ENCODE peak calls at places on chromosomes 7 and 10, in six cellular contexts. E, K, X, A, Z and G are unnamed samples.

GRCh38 chr7:81232084-81232799 is 313.4 kb upstream of the SEMA3C start:
- DNase-seq in A (no peak), X (no peak), E (no peak), K (no peak), Z (no peak), G (no peak)

GRCh38 chr7:45898241-45898640 is 10.0 kb downstream of the IGFBP1 start:
- DNase-seq in K (no peak), Z (no peak), E (peak), A (no peak), X (no peak), G (no peak)

GRCh38 chr10:51425431-51425830 is 274.0 kb downstream of the CSTF2T start:
- DNase-seq in X (no peak), Z (no peak), A (no peak), K (no peak), E (no peak), G (no peak)

GRCh38 chr10:8158439-8159071 is 104.1 kb downstream of the GATA3 start:
- DNase-seq in Z (no peak), X (no peak), K (no peak), A (no peak), E (no peak), G (no peak)

GRCh38 chr7:133678137-133678814 is 425.4 kb downstream of the EXOC4 start:
- DNase-seq in X (no peak), K (no peak), A (no peak), E (no peak), Z (no peak), G (no peak)

GRCh38 chr10:125633517-125633999 is 49.4 kb downstream of the TEX36 start:
- DNase-seq in Z (no peak), E (no peak), K (no peak), X (no peak), A (no peak), G (no peak)

GRCh38 chr7:4820968-4821471 is 40.8 kb downstream of the PAPOLB start:
- DNase-seq in X (no peak), K (peak), Z (no peak), E (no peak), A (peak), G (no peak)

GRCh38 chr10:15348579-15348978 is 22.5 kb downstream of the FAM171A1 start:
- DNase-seq in A (no peak), E (peak), X (no peak), K (no peak), Z (no peak), G (no peak)

GRCh38 chr7:110568388-110568787 is 522.5 kb upstream of the LRRN3 start:
- DNase-seq in E (no peak), A (no peak), K (no peak), Z (no peak), X (no peak), G (no peak)

GRCh38 chr10:58241346-58241745 is 26.3 kb downstream of the IPMK start:
- DNase-seq in E (peak), A (no peak), Z (no peak), K (no peak), X (no peak), G (no peak)

GRCh38 chr7:94374231-94374630 is 20.5 kb upstream of the COL1A2 start:
- DNase-seq in A (peak), Z (peak), K (no peak), E (peak), X (no peak), G (peak)

GRCh38 chr7:2614646-2615330 is 17.0 kb upstream of the TTYH3 start:
- DNase-seq in K (no peak), A (peak), Z (no peak), X (no peak), E (no peak), G (no peak)

GRCh38 chr10:103145860-103146466 is 47.1 kb downstream of the NT5C2 start:
- DNase-seq in X (no peak), E (peak), A (no peak), K (no peak), Z (peak), G (no peak)

GRCh38 chr7:118758582-118758981 is 534.1 kb downstream of the ANKRD7 start:
- DNase-seq in X (no peak), A (no peak), Z (no peak), E (no peak), K (no peak), G (no peak)

GRCh38 chr10:19638173-19638872 is 177.9 kb upstream of the PLXDC2 start:
- DNase-seq in X (no peak), E (peak), K (no peak), A (no peak), Z (peak), G (no peak)

GRCh38 chr10:15784662-15785300 is 65.1 kb upstream of the ITGA8 start:
- DNase-seq in A (peak), E (peak), Z (peak), X (no peak), K (no peak), G (peak)

GRCh38 chr10:123945506-123945905 is 53.9 kb upstream of the CPXM2 start:
- DNase-seq in E (peak), K (no peak), X (no peak), Z (peak), A (peak), G (peak)

GRCh38 chr10:70302292-70302691 is 18.5 kb upstream of the NPFFR1 start:
- DNase-seq in K (no peak), A (no peak), Z (peak), X (no peak), E (peak), G (no peak)

GRCh38 chr10:32338262-32338661 is 8.7 kb downstream of the EPC1 start:
- DNase-seq in A (no peak), K (no peak), E (peak), Z (peak), X (no peak), G (no peak)

GRCh38 chr7:16657656-16658279 is 11.8 kb downstream of the BZW2 start:
- DNase-seq in A (peak), Z (peak), K (no peak), E (peak), X (no peak), G (peak)

GRCh38 chr10:95266674-95267095 is 24.1 kb downstream of the PDLIM1 start:
- DNase-seq in X (peak), A (no peak), K (no peak), Z (peak), E (peak), G (peak)

GRCh38 chr10:94111367-94111766 is 117.6 kb downstream of the PLCE1 start:
- DNase-seq in A (no peak), E (no peak), Z (no peak), X (no peak), K (no peak), G (no peak)

GRCh38 chr10:64089648-64090047 is 568.4 kb downstream of the REEP3 start:
- DNase-seq in Z (no peak), A (no peak), X (no peak), K (no peak), E (no peak), G (no peak)

GRCh38 chr7:37908221-37908788 is 8.3 kb downstream of the SFRP4 start:
- DNase-seq in Z (no peak), K (no peak), X (no peak), E (peak), A (no peak), G (peak)

GRCh38 chr10:13834581-13835286 is 248.0 kb downstream of the PRPF18 start:
- DNase-seq in X (no peak), E (peak), A (no peak), K (no peak), Z (peak), G (peak)

GRCh38 chr7:11193131-11193867 is 219.6 kb downstream of the PHF14 start:
- DNase-seq in Z (peak), E (no peak), A (peak), K (peak), X (no peak), G (peak)

GRCh38 chr7:11195502-11195901 is 221.8 kb downstream of the PHF14 start:
- DNase-seq in A (no peak), K (no peak), Z (no peak), X (no peak), E (no peak), G (peak)

GRCh38 chr7:11194492-11194891 is 220.8 kb downstream of the PHF14 start:
- DNase-seq in K (no peak), E (no peak), Z (no peak), X (no peak), A (no peak), G (no peak)

GRCh38 chr7:11193888-11194287 is 220.2 kb downstream of the PHF14 start:
- DNase-seq in A (no peak), K (no peak), E (no peak), X (no peak), Z (no peak), G (peak)

GRCh38 chr7:11196143-11196542 is 222.5 kb downstream of the PHF14 start:
- DNase-seq in X (no peak), E (no peak), K (no peak), A (no peak), Z (no peak), G (no peak)
- H2BK120ac ChIP-seq in X (no peak), E (no peak), K (no peak), A (no peak), Z (no peak), G (no peak)

DNA sequence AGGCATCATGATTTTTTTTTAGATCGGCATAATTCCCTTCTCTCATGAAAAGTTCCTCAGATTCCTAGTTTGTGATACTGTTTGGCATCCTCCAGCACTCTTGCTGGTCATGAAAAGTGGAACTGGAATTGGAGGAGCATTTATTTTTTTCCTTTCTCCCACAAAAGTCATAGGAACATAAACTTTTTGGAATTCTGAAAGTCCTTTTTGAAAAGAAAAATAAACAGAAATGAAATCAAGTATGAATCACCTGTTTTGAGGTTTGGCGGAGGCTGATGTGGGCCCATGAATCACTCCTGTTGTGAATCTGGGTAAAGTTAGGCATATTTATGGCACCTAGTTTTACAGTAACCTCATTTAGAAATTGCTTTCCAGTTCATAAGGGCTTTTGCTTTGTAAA is 17.7 kb downstream of the CACNB2 start:
- DNase-seq in K (no peak), A (no peak), E (peak), X (no peak), Z (no peak), G (no peak)
- H2BK15ac ChIP-seq in K (no peak), A (no peak), E (no peak), X (no peak), Z (no peak), G (no peak)

GRCh38 chr7:27600247-27600646 is 62.4 kb downstream of the HIBADH start:
- DNase-seq in E (no peak), K (no peak), A (no peak), X (no peak), Z (no peak), G (no peak)
- H2BK120ac ChIP-seq in E (no peak), K (no peak), A (no peak), X (no peak), Z (no peak), G (no peak)

GRCh38 chr10:1392127-1392526 is 335.9 kb downstream of the WDR37 start:
- DNase-seq in E (no peak), A (no peak), Z (no peak), X (no peak), K (no peak), G (no peak)

GRCh38 chr10:1394155-1394912 is 338.1 kb downstream of the WDR37 start:
- DNase-seq in X (no peak), E (no peak), A (no peak), Z (no peak), K (no peak), G (no peak)

GRCh38 chr10:1396236-1396635 is 340.1 kb downstream of the WDR37 start:
- DNase-seq in K (no peak), X (no peak), Z (no peak), E (no peak), A (no peak), G (no peak)

GRCh38 chr10:1393481-1393880 is 337.3 kb downstream of the WDR37 start:
- DNase-seq in A (no peak), X (no peak), E (no peak), Z (no peak), K (no peak), G (no peak)

GRCh38 chr10:1395025-1395981 is 339.1 kb downstream of the WDR37 start:
- DNase-seq in E (no peak), Z (no peak), A (no peak), X (no peak), K (no peak), G (no peak)
- H2BK15ac ChIP-seq in E (no peak), Z (no peak), A (no peak), X (no peak), K (no peak), G (no peak)